ENCODE peak calls at places on chromosomes 16 and 17, in six cellular contexts. V, J, Y, R, H and C are unnamed samples.

GRCh38 chr16:49273771-49274170 is 7.9 kb downstream of the CBLN1 start:
- DNase-seq in H (no peak), J (no peak), Y (no peak), V (no peak), R (no peak), C (no peak)

GRCh38 chr17:71063127-71063526 is 893.8 kb downstream of the KCNJ2 start:
- DNase-seq in Y (no peak), V (no peak), H (no peak), R (no peak), J (no peak), C (no peak)

GRCh38 chr16:31081428-31082351 is 7.1 kb downstream of the PRSS53 start:
- DNase-seq in V (no peak), H (no peak), Y (no peak), R (no peak), J (no peak), C (no peak)

GRCh38 chr16:68770671-68771070 is 33.6 kb downstream of the CDH1 start:
- DNase-seq in J (no peak), H (no peak), Y (no peak), R (no peak), V (no peak), C (no peak)

GRCh38 chr16:48911700-48912099 is 301.7 kb upstream of the N4BP1 start:
- DNase-seq in J (no peak), H (no peak), V (no peak), R (peak), Y (no peak), C (no peak)

GRCh38 chr16:67241008-67241900 is 6.0 kb downstream of the FHOD1 start:
- DNase-seq in J (no peak), Y (peak), R (no peak), V (no peak), H (no peak), C (no peak)

GRCh38 chr16:85820604-85821372 is 21.3 kb downstream of the COX4I1 start:
- DNase-seq in R (no peak), H (no peak), V (no peak), Y (no peak), J (no peak), C (no peak)

GRCh38 chr17:3026856-3027751 is 36.3 kb downstream of the OR1D5 start:
- DNase-seq in J (no peak), Y (no peak), V (no peak), R (peak), H (no peak), C (no peak)

GRCh38 chr17:32604966-32605365 is 118.2 kb downstream of the CDK5R1 start:
- DNase-seq in V (no peak), H (no peak), Y (no peak), R (no peak), J (no peak), C (no peak)

GRCh38 chr16:85569615-85570212 is 43.4 kb upstream of the GSE1 start:
- DNase-seq in V (peak), H (no peak), J (no peak), Y (peak), R (no peak), C (no peak)